ENCODE peak calls at places on chromosomes 13 and 19, in nine cellular contexts. One of them, this sample, is unnamed.

GRCh38 chr19:45470147-45471081 is 2.6 kb downstream of the FOSB start:
- DNase-seq in HFFc6: peak; percentile 87
- DNase-seq in neural crest cell: no peak
- DNase-seq in stimulated activated CD4-positive, alpha-beta T cell treated with anti-CD3 and anti-CD28 coated beads, Interleukin-15, amount 100 ng/mL, for 48 hours: no peak
- DNase-seq in stimulated activated CD8-positive, alpha-beta memory T cell treated with anti-CD3 and anti-CD28 coated beads, Interleukin-7, amount 100 ng/mL, for 4 hours: no peak
- DNase-seq in H4: no peak
- DNase-seq in hypothalamus: no peak
- DNase-seq in activated naive CD8-positive, alpha-beta T cell treated with anti-CD3 and anti-CD28 coated beads for 36 hours: no peak
- DNase-seq in endothelial cell: no peak
- DNase-seq in this sample: no peak

GRCh38 chr13:50290186-50290585 is 274.9 kb downstream of the KCNRG start:
- DNase-seq in HFFc6: no peak
- DNase-seq in stimulated activated CD4-positive, alpha-beta T cell treated with anti-CD3 and anti-CD28 coated beads, Interleukin-15, amount 100 ng/mL, for 48 hours: no peak
- DNase-seq in H4: no peak
- DNase-seq in activated naive CD8-positive, alpha-beta T cell treated with anti-CD3 and anti-CD28 coated beads for 36 hours: no peak
- DNase-seq in endothelial cell: no peak
- DNase-seq in neural crest cell: no peak
- DNase-seq in hypothalamus: no peak
- DNase-seq in stimulated activated CD8-positive, alpha-beta memory T cell treated with anti-CD3 and anti-CD28 coated beads, Interleukin-7, amount 100 ng/mL, for 4 hours: no peak
- DNase-seq in this sample: no peak

GRCh38 chr13:37446503-37446902 is 152.1 kb downstream of the POSTN start:
- DNase-seq in stimulated activated CD8-positive, alpha-beta memory T cell treated with anti-CD3 and anti-CD28 coated beads, Interleukin-7, amount 100 ng/mL, for 4 hours: no peak
- DNase-seq in HFFc6: peak; percentile 90
- DNase-seq in endothelial cell: no peak
- DNase-seq in stimulated activated CD4-positive, alpha-beta T cell treated with anti-CD3 and anti-CD28 coated beads, Interleukin-15, amount 100 ng/mL, for 48 hours: no peak
- DNase-seq in hypothalamus: no peak
- DNase-seq in H4: no peak
- DNase-seq in activated naive CD8-positive, alpha-beta T cell treated with anti-CD3 and anti-CD28 coated beads for 36 hours: no peak
- DNase-seq in neural crest cell: no peak
- DNase-seq in this sample: no peak

GRCh38 chr19:2426661-2427322 is 594 bp downstream of the TIMM13 start:
- DNase-seq in endothelial cell: peak; percentile 50
- DNase-seq in HFFc6: no peak
- DNase-seq in stimulated activated CD8-positive, alpha-beta memory T cell treated with anti-CD3 and anti-CD28 coated beads, Interleukin-7, amount 100 ng/mL, for 4 hours: no peak
- DNase-seq in stimulated activated CD4-positive, alpha-beta T cell treated with anti-CD3 and anti-CD28 coated beads, Interleukin-15, amount 100 ng/mL, for 48 hours: no peak
- DNase-seq in activated naive CD8-positive, alpha-beta T cell treated with anti-CD3 and anti-CD28 coated beads for 36 hours: peak; percentile 60
- DNase-seq in H4: no peak
- DNase-seq in neural crest cell: peak; percentile 50
- DNase-seq in hypothalamus: no peak
- DNase-seq in this sample: peak; percentile 87

GRCh38 chr13:42487221-42487620 is 86.7 kb upstream of the TNFSF11 start:
- DNase-seq in HFFc6: no peak
- DNase-seq in endothelial cell: no peak
- DNase-seq in activated naive CD8-positive, alpha-beta T cell treated with anti-CD3 and anti-CD28 coated beads for 36 hours: no peak
- DNase-seq in H4: peak; percentile 39
- DNase-seq in hypothalamus: no peak
- DNase-seq in neural crest cell: no peak
- DNase-seq in stimulated activated CD4-positive, alpha-beta T cell treated with anti-CD3 and anti-CD28 coated beads, Interleukin-15, amount 100 ng/mL, for 48 hours: no peak
- DNase-seq in stimulated activated CD8-positive, alpha-beta memory T cell treated with anti-CD3 and anti-CD28 coated beads, Interleukin-7, amount 100 ng/mL, for 4 hours: no peak
- DNase-seq in this sample: no peak

GRCh38 chr19:27972291-27973040 is 1240.5 kb downstream of the UQCRFS1 start:
- DNase-seq in activated naive CD8-positive, alpha-beta T cell treated with anti-CD3 and anti-CD28 coated beads for 36 hours: no peak
- DNase-seq in stimulated activated CD8-positive, alpha-beta memory T cell treated with anti-CD3 and anti-CD28 coated beads, Interleukin-7, amount 100 ng/mL, for 4 hours: no peak
- DNase-seq in HFFc6: peak; percentile 38
- DNase-seq in neural crest cell: no peak
- DNase-seq in hypothalamus: no peak
- DNase-seq in stimulated activated CD4-positive, alpha-beta T cell treated with anti-CD3 and anti-CD28 coated beads, Interleukin-15, amount 100 ng/mL, for 48 hours: no peak
- DNase-seq in H4: no peak
- DNase-seq in endothelial cell: no peak
- DNase-seq in this sample: no peak

GRCh38 chr19:6589711-6590457 is 1.1 kb downstream of the CD70 start:
- DNase-seq in activated naive CD8-positive, alpha-beta T cell treated with anti-CD3 and anti-CD28 coated beads for 36 hours: no peak
- DNase-seq in stimulated activated CD4-positive, alpha-beta T cell treated with anti-CD3 and anti-CD28 coated beads, Interleukin-15, amount 100 ng/mL, for 48 hours: no peak
- DNase-seq in neural crest cell: no peak
- DNase-seq in hypothalamus: no peak
- DNase-seq in HFFc6: no peak
- DNase-seq in endothelial cell: no peak
- DNase-seq in H4: no peak
- DNase-seq in stimulated activated CD8-positive, alpha-beta memory T cell treated with anti-CD3 and anti-CD28 coated beads, Interleukin-7, amount 100 ng/mL, for 4 hours: no peak
- DNase-seq in this sample: no peak

GRCh38 chr19:41702208-41702651 is 6.2 kb upstream of the CEACAM5 start:
- DNase-seq in endothelial cell: no peak
- DNase-seq in activated naive CD8-positive, alpha-beta T cell treated with anti-CD3 and anti-CD28 coated beads for 36 hours: no peak
- DNase-seq in H4: peak; percentile 48
- DNase-seq in hypothalamus: no peak
- DNase-seq in HFFc6: peak; percentile 46
- DNase-seq in stimulated activated CD4-positive, alpha-beta T cell treated with anti-CD3 and anti-CD28 coated beads, Interleukin-15, amount 100 ng/mL, for 48 hours: no peak
- DNase-seq in neural crest cell: no peak
- DNase-seq in stimulated activated CD8-positive, alpha-beta memory T cell treated with anti-CD3 and anti-CD28 coated beads, Interleukin-7, amount 100 ng/mL, for 4 hours: no peak
- DNase-seq in this sample: no peak

GRCh38 chr19:30719189-30719990 is 347.2 kb downstream of the ZNF536 start:
- DNase-seq in stimulated activated CD4-positive, alpha-beta T cell treated with anti-CD3 and anti-CD28 coated beads, Interleukin-15, amount 100 ng/mL, for 48 hours: no peak
- DNase-seq in HFFc6: no peak
- DNase-seq in H4: peak; percentile 34
- DNase-seq in activated naive CD8-positive, alpha-beta T cell treated with anti-CD3 and anti-CD28 coated beads for 36 hours: peak; percentile 22
- DNase-seq in stimulated activated CD8-positive, alpha-beta memory T cell treated with anti-CD3 and anti-CD28 coated beads, Interleukin-7, amount 100 ng/mL, for 4 hours: no peak
- DNase-seq in hypothalamus: peak; percentile 17
- DNase-seq in endothelial cell: peak; percentile 32
- DNase-seq in neural crest cell: peak; percentile 22
- DNase-seq in this sample: peak; percentile 45

GRCh38 chr19:11694533-11695439 is 44.0 kb downstream of the ZNF823 start:
- DNase-seq in activated naive CD8-positive, alpha-beta T cell treated with anti-CD3 and anti-CD28 coated beads for 36 hours: peak; percentile 91
- DNase-seq in stimulated activated CD4-positive, alpha-beta T cell treated with anti-CD3 and anti-CD28 coated beads, Interleukin-15, amount 100 ng/mL, for 48 hours: peak; percentile 84
- DNase-seq in H4: peak; percentile 79
- DNase-seq in neural crest cell: peak; percentile 99
- DNase-seq in HFFc6: peak; percentile 86
- DNase-seq in stimulated activated CD8-positive, alpha-beta memory T cell treated with anti-CD3 and anti-CD28 coated beads, Interleukin-7, amount 100 ng/mL, for 4 hours: peak; percentile 77
- DNase-seq in endothelial cell: peak; percentile 88
- DNase-seq in hypothalamus: peak; percentile 97
- DNase-seq in this sample: peak; percentile 95

GRCh38 chr13:50589651-50590054 is 253.8 kb downstream of the DLEU7 start:
- DNase-seq in activated naive CD8-positive, alpha-beta T cell treated with anti-CD3 and anti-CD28 coated beads for 36 hours: no peak
- DNase-seq in H4: no peak
- DNase-seq in endothelial cell: no peak
- DNase-seq in neural crest cell: no peak
- DNase-seq in stimulated activated CD8-positive, alpha-beta memory T cell treated with anti-CD3 and anti-CD28 coated beads, Interleukin-7, amount 100 ng/mL, for 4 hours: no peak
- DNase-seq in HFFc6: peak; percentile 82
- DNase-seq in stimulated activated CD4-positive, alpha-beta T cell treated with anti-CD3 and anti-CD28 coated beads, Interleukin-15, amount 100 ng/mL, for 48 hours: no peak
- DNase-seq in hypothalamus: no peak
- DNase-seq in this sample: no peak

GRCh38 chr19:22422220-22422619 is at the start of gene ZNF98:
- DNase-seq in stimulated activated CD8-positive, alpha-beta memory T cell treated with anti-CD3 and anti-CD28 coated beads, Interleukin-7, amount 100 ng/mL, for 4 hours: no peak
- DNase-seq in hypothalamus: peak; percentile 3
- DNase-seq in HFFc6: no peak
- DNase-seq in activated naive CD8-positive, alpha-beta T cell treated with anti-CD3 and anti-CD28 coated beads for 36 hours: no peak
- DNase-seq in neural crest cell: no peak
- DNase-seq in endothelial cell: no peak
- DNase-seq in H4: peak; percentile 79
- DNase-seq in stimulated activated CD4-positive, alpha-beta T cell treated with anti-CD3 and anti-CD28 coated beads, Interleukin-15, amount 100 ng/mL, for 48 hours: no peak
- DNase-seq in this sample: no peak

GRCh38 chr19:20078696-20079095 is 896 bp downstream of the ZNF90 start:
- DNase-seq in HFFc6: peak; percentile 28
- DNase-seq in H4: no peak
- DNase-seq in hypothalamus: peak; percentile 1
- DNase-seq in neural crest cell: peak; percentile 9
- DNase-seq in endothelial cell: peak; percentile 25
- DNase-seq in stimulated activated CD4-positive, alpha-beta T cell treated with anti-CD3 and anti-CD28 coated beads, Interleukin-15, amount 100 ng/mL, for 48 hours: no peak
- DNase-seq in activated naive CD8-positive, alpha-beta T cell treated with anti-CD3 and anti-CD28 coated beads for 36 hours: peak; percentile 46
- DNase-seq in stimulated activated CD8-positive, alpha-beta memory T cell treated with anti-CD3 and anti-CD28 coated beads, Interleukin-7, amount 100 ng/mL, for 4 hours: no peak
- DNase-seq in this sample: no peak

GRCh38 chr19:35023428-35023827 is 6.8 kb upstream of the SCN1B start:
- DNase-seq in hypothalamus: no peak
- DNase-seq in neural crest cell: no peak
- DNase-seq in activated naive CD8-positive, alpha-beta T cell treated with anti-CD3 and anti-CD28 coated beads for 36 hours: no peak
- DNase-seq in stimulated activated CD4-positive, alpha-beta T cell treated with anti-CD3 and anti-CD28 coated beads, Interleukin-15, amount 100 ng/mL, for 48 hours: no peak
- DNase-seq in H4: no peak
- DNase-seq in stimulated activated CD8-positive, alpha-beta memory T cell treated with anti-CD3 and anti-CD28 coated beads, Interleukin-7, amount 100 ng/mL, for 4 hours: no peak
- DNase-seq in HFFc6: no peak
- DNase-seq in endothelial cell: no peak
- DNase-seq in this sample: no peak